ENCODE peak calls at places on chromosomes 7 and 10, in eight cellular contexts. H is cardiac muscle cell, S is heart left ventricle, A is lower lobe of right lung, I is ovary, N is mammary epithelial cell, G is A549, C is right atrium auricular region. O is an unnamed sample.

GRCh38 chr7:22694597-22695207 is 32.3 kb upstream of the IL6 start:
- DNase-seq in H (no peak), S (no peak), A (no peak), I (no peak), N (no peak), G (no peak), C (no peak), O (no peak)

GRCh38 chr10:53754851-53755250 is 982.3 kb upstream of the MBL2 start:
- DNase-seq in H (no peak), S (no peak), A (no peak), I (no peak), N (no peak), G (no peak), C (no peak), O (no peak)

GRCh38 chr7:142539901-142540300 is 209.4 kb upstream of the PRSS1 start:
- DNase-seq in H (peak; percentile 43), S (no peak), A (no peak), I (no peak), N (peak; percentile 63), G (no peak), C (no peak), O (no peak)

GRCh38 chr10:132263866-132264265 is 43.9 kb downstream of the STK32C start:
- DNase-seq in H (no peak), S (no peak), A (no peak), I (no peak), N (no peak), G (no peak), C (no peak), O (no peak)

GRCh38 chr7:49776994-49777393 is 3.6 kb downstream of the VWC2 start:
- DNase-seq in H (no peak), S (peak; percentile 26), A (no peak), I (peak; percentile 41), N (no peak), G (no peak), C (no peak), O (peak; percentile 77)

GRCh38 chr10:16856567-16856966 is 39.3 kb upstream of the RSU1 start:
- DNase-seq in H (peak; percentile 38), S (no peak), A (no peak), I (no peak), N (peak; percentile 9), G (no peak), C (no peak), O (peak; percentile 8)

GRCh38 chr7:73971701-73972341 is 56.2 kb upstream of the ELN start:
- DNase-seq in H (no peak), S (no peak), A (peak; percentile 17), I (no peak), N (peak; percentile 25), G (no peak), C (no peak), O (peak; percentile 8)

GRCh38 chr7:24587853-24588252 is 14.6 kb downstream of the PALS2 start:
- DNase-seq in H (no peak), S (no peak), A (no peak), I (no peak), N (no peak), G (no peak), C (no peak), O (peak; percentile 39)

GRCh38 chr7:65509368-65510186 is 135.9 kb downstream of the ZNF92 start:
- DNase-seq in H (no peak), S (peak; percentile 5), A (no peak), I (peak; percentile 19), N (peak; percentile 0), G (no peak), C (no peak), O (no peak)

GRCh38 chr10:94991243-94991888 is 52.9 kb downstream of the CYP2C9 start:
- DNase-seq in H (no peak), S (no peak), A (no peak), I (no peak), N (peak; percentile 19), G (no peak), C (no peak), O (no peak)

GRCh38 chr7:148697256-148697841 is 1.4 kb upstream of the CUL1 start:
- DNase-seq in H (peak; percentile 78), S (peak; percentile 67), A (no peak), I (peak; percentile 54), N (no peak), G (no peak), C (peak; percentile 73), O (no peak)

GRCh38 chr10:94630017-94630688 is 53.4 kb upstream of the CYP2C18 start:
- DNase-seq in H (peak; percentile 42), S (no peak), A (no peak), I (no peak), N (peak; percentile 8), G (peak; percentile 36), C (no peak), O (no peak)

GRCh38 chr10:87931836-87932230 is 68.4 kb downstream of the PTEN start:
- DNase-seq in H (no peak), S (no peak), A (no peak), I (no peak), N (peak; percentile 66), G (no peak), C (no peak), O (no peak)

GRCh38 chr10:21315321-21316220 is 209.9 kb downstream of the SKIDA1 start:
- DNase-seq in H (peak; percentile 98), S (peak; percentile 84), A (peak; percentile 63), I (peak; percentile 87), N (peak; percentile 85), G (peak; percentile 91), C (peak; percentile 85), O (no peak)

GRCh38 chr10:79349766-79350406 is 2.6 kb downstream of the PPIF start:
- DNase-seq in H (no peak), S (no peak), A (no peak), I (no peak), N (peak; percentile 50), G (no peak), C (peak; percentile 48), O (no peak)

GRCh38 chr7:85423209-85423895 is 236.5 kb upstream of the SEMA3D start:
- DNase-seq in H (no peak), S (no peak), A (no peak), I (no peak), N (no peak), G (no peak), C (no peak), O (no peak)

GRCh38 chr7:11188529-11189310 is 215.0 kb downstream of the PHF14 start:
- DNase-seq in H (no peak), S (no peak), A (no peak), I (no peak), N (no peak), G (no peak), C (no peak), O (peak; percentile 25)

GRCh38 chr7:55129409-55130078 is 110.7 kb downstream of the EGFR start:
- DNase-seq in H (peak; percentile 68), S (no peak), A (no peak), I (no peak), N (peak; percentile 77), G (peak; percentile 35), C (no peak), O (no peak)

GRCh38 chr7:55130079-55130476 is 111.3 kb downstream of the EGFR start:
- DNase-seq in H (peak; percentile 68), S (no peak), A (no peak), I (no peak), N (peak; percentile 44), G (peak; percentile 13), C (no peak), O (no peak)

GRCh38 chr7:55128693-55129394 is 110.0 kb downstream of the EGFR start:
- DNase-seq in H (peak; percentile 85), S (peak; percentile 75), A (no peak), I (peak; percentile 75), N (no peak), G (no peak), C (no peak), O (no peak)

GRCh38 chr7:55131421-55131929 is 112.7 kb downstream of the EGFR start:
- DNase-seq in H (no peak), S (no peak), A (no peak), I (no peak), N (no peak), G (no peak), C (no peak), O (no peak)

GRCh38 chr7:55130554-55131198 is 111.9 kb downstream of the EGFR start:
- DNase-seq in H (peak; percentile 83), S (no peak), A (no peak), I (peak; percentile 80), N (peak; percentile 68), G (no peak), C (no peak), O (no peak)
- H3K4me1 ChIP-seq in H (no peaks in the 10 kb centered on the region), S (peaks cover 53% of the 10 kb centered on the region), A (peaks cover 90% of the 10 kb centered on the region), I (peaks cover 29% of the 10 kb centered on the region), N (peaks cover 78% of the 10 kb centered on the region), G (peaks cover 95% of the 10 kb centered on the region), C (peaks cover 90% of the 10 kb centered on the region), O (peaks cover 20% of the 10 kb centered on the region)

GRCh38 chr7:6502886-6503285 is 48.4 kb downstream of the GRID2IP start:
- DNase-seq in H (no peak), S (no peak), A (no peak), I (no peak), N (no peak), G (no peak), C (no peak), O (no peak)
- H3K4me3 ChIP-seq in H (peak overlapping the region; percentile 57), S (peak overlapping the region; percentile 64), A (peak overlapping the region; percentile 70), I (peak overlapping the region; percentile 69), N (no peak overlapping the region), G (peak overlapping the region; percentile 69), C (peak overlapping the region; percentile 75), O (peak overlapping the region; percentile 47)

DNA sequence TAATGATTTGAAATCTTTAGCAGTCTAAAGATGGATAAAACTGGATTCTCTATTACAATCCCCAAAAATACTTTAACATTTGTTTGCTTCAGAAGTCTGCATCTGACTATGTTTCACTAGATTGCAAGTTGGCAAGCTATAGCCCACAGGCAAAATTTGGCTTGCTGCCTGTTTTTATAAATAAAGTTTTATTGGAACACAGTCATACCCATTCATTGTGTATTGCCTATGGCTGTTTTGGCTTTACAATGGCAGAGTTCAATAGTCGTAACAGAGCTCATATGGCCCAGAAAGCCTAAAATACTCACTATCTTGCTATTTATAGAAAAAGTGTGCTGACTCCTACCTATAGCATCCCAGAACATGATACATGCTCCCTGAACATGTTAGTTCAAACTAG is 89.0 kb upstream of the GPR141 start:
- DNase-seq in H (no peak), S (no peak), A (no peak), I (no peak), N (no peak), G (no peak), C (no peak), O (no peak)
- H3K4me1 ChIP-seq in H (no peaks in the 10 kb centered on the region), S (no peaks in the 10 kb centered on the region), A (no peaks in the 10 kb centered on the region), I (no peaks in the 10 kb centered on the region), N (peaks cover 4% of the 10 kb centered on the region), G (no peaks in the 10 kb centered on the region), C (no peaks in the 10 kb centered on the region), O (no peaks in the 10 kb centered on the region)

GRCh38 chr7:125675169-125675568 is 745.5 kb upstream of the POT1 start:
- DNase-seq in H (no peak), S (no peak), A (no peak), I (no peak), N (no peak), G (no peak), C (no peak), O (no peak)

GRCh38 chr7:125675628-125676027 is 746.0 kb upstream of the POT1 start:
- DNase-seq in H (no peak), S (no peak), A (no peak), I (no peak), N (no peak), G (no peak), C (no peak), O (no peak)

GRCh38 chr7:125681508-125681907 is 751.9 kb upstream of the POT1 start:
- DNase-seq in H (no peak), S (no peak), A (no peak), I (no peak), N (no peak), G (no peak), C (no peak), O (no peak)

GRCh38 chr7:125683156-125683555 is 753.5 kb upstream of the POT1 start:
- DNase-seq in H (no peak), S (no peak), A (no peak), I (no peak), N (no peak), G (no peak), C (no peak), O (no peak)

GRCh38 chr7:125678771-125679170 is 749.1 kb upstream of the POT1 start:
- DNase-seq in H (no peak), S (no peak), A (no peak), I (no peak), N (no peak), G (no peak), C (no peak), O (no peak)
- H3K4me3 ChIP-seq in H (no peak overlapping the region), S (no peak overlapping the region), A (no peak overlapping the region), I (no peak overlapping the region), N (no peak overlapping the region), G (no peak overlapping the region), C (no peak overlapping the region), O (no peak overlapping the region)